ENCODE peak calls at places on chromosome 17, in four cellular contexts. S is endothelial cell of umbilical vein, G is breast epithelium, V is HCT116. P is an unnamed sample. For H3K9me3 and H3K4me1, the result is how much of the 10 kb centered on the place peaks cover.

GRCh38 chr17:49527927-49528651 is 33.0 kb downstream of the NGFR start:
- DNase-seq in S (no peak), G (peak), V (no peak), P (no peak)

GRCh38 chr17:50207318-50207717 is 5.9 kb upstream of the COL1A1 start:
- DNase-seq in S (no peak), G (no peak), V (no peak), P (peak)

GRCh38 chr17:74089869-74090464 is 113.5 kb upstream of the RPL38 start:
- DNase-seq in S (no peak), G (no peak), V (peak), P (peak)

GRCh38 chr17:4536742-4537411 is 18.3 kb downstream of the MYBBP1A start:
- DNase-seq in S (peak), G (no peak), V (no peak), P (no peak)

GRCh38 chr17:64156670-64157069 is 26.7 kb upstream of the ERN1 start:
- DNase-seq in S (no peak), G (no peak), V (no peak), P (no peak)

GRCh38 chr17:81323083-81323369 is 27.9 kb upstream of the SLC38A10 start:
- DNase-seq in S (no peak), G (no peak), V (no peak), P (no peak)

GRCh38 chr17:65638221-65638940 is 76.9 kb upstream of the AXIN2 start:
- DNase-seq in S (no peak), G (no peak), V (no peak), P (no peak)

GRCh38 chr17:76405607-76405966 is 21.2 kb downstream of the SPHK1 start:
- DNase-seq in S (no peak), G (no peak), V (no peak), P (no peak)

GRCh38 chr17:19456016-19456927 is 45.2 kb downstream of the RNF112 start:
- DNase-seq in S (no peak), G (no peak), V (no peak), P (no peak)

GRCh38 chr17:11803635-11804034 is 193.6 kb downstream of the ZNF18 start:
- DNase-seq in S (no peak), G (no peak), V (no peak), P (no peak)

GRCh38 chr17:29575511-29576213 is 7.2 kb downstream of the TP53I13 start:
- DNase-seq in S (no peak), G (no peak), V (no peak), P (no peak)

GRCh38 chr17:12568358-12569251 is 97.1 kb upstream of the MYOCD start:
- DNase-seq in S (no peak), G (no peak), V (no peak), P (no peak)

GRCh38 chr17:39629894-39630293 is 3.1 kb downstream of the PPP1R1B start:
- DNase-seq in S (no peak), G (no peak), V (no peak), P (no peak)

GRCh38 chr17:51221322-51221721 is 38.5 kb downstream of the MBTD1 start:
- DNase-seq in S (no peak), G (no peak), V (no peak), P (no peak)

GRCh38 chr17:68461589-68461988 is 4.3 kb upstream of the WIPI1 start:
- DNase-seq in S (peak), G (no peak), V (no peak), P (no peak)

GRCh38 chr17:50071692-50072091 is 15.8 kb downstream of the ITGA3 start:
- DNase-seq in S (no peak), G (no peak), V (no peak), P (no peak)

GRCh38 chr17:66957951-66958579 is 6.4 kb upstream of the CACNG4 start:
- DNase-seq in S (no peak), G (peak), V (no peak), P (no peak)

GRCh38 chr17:82960419-82961271 is 118.8 kb upstream of the METRNL start:
- DNase-seq in S (no peak), G (peak), V (no peak), P (no peak)

GRCh38 chr17:82065193-82065637 is 389 bp downstream of the DUS1L start:
- DNase-seq in S (peak), G (no peak), V (no peak), P (no peak)

GRCh38 chr17:4519361-4519788 is 20.7 kb downstream of the SPNS2 start:
- DNase-seq in S (peak), G (peak), V (no peak), P (no peak)

GRCh38 chr17:80219777-80220708 is at the start of the genes SGSH and SLC26A11:
- DNase-seq in S (peak), G (peak), V (peak), P (peak)

GRCh38 chr17:69608114-69608513 is 193.6 kb downstream of the MAP2K6 start:
- DNase-seq in S (no peak), G (no peak), V (no peak), P (no peak)

GRCh38 chr17:63446981-63447687 is 1.0 kb upstream of the CYB561 start:
- DNase-seq in S (peak), G (no peak), V (no peak), P (no peak)

GRCh38 chr17:73960469-73960868 is 243.0 kb upstream of the RPL38 start:
- DNase-seq in S (no peak), G (no peak), V (no peak), P (no peak)

GRCh38 chr17:72567774-72568173 is 447.0 kb downstream of the SOX9 start:
- DNase-seq in S (no peak), G (no peak), V (no peak), P (no peak)

GRCh38 chr17:72566671-72567484 is 446.1 kb downstream of the SOX9 start:
- DNase-seq in S (no peak), G (no peak), V (no peak), P (no peak)

GRCh38 chr17:72571813-72572396 is 451.1 kb downstream of the SOX9 start:
- DNase-seq in S (no peak), G (no peak), V (no peak), P (no peak)

GRCh38 chr17:72572604-72573491 is 452.0 kb downstream of the SOX9 start:
- DNase-seq in S (no peak), G (no peak), V (no peak), P (no peak)

DNA sequence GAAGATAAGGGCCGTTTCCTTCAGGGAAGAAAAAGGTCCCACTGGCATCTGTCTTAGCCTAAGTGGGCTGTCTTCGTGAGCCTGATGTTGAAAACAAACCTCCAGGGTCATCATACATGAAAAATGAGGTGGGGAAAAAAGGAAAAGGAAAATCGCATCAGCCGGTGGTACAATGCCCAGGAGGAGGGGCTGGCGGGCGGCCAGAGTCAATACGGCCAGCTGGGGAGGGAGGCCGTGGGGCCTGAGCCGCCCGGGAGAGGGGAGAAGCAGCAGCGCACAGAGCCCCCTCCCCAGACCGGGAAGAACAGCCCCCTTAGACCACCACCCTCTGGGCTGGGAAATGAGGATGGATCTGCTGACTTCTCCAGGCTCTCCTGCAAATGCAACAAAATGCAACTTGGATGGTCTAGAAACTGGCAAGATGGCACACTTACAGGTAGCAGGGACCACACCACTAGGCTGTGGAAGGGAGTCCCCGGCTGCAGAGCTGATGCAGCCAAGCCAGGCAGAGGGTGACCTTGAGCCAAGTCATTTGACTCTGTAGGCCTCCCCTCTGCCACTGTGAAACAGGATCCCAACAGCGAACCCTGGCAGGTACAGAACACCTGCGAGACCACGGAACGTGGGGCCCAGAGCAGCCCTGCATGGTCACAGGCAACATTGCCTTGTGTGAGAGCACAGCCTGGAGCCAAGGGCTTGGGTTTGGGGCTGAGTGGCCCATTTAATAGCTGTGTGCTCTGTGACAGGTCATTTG is 448.6 kb downstream of the SOX9 start:
- DNase-seq in S (no peak), G (no peak), V (no peak), P (no peak)
- H3K9me3 ChIP-seq in S (under half), G (under half), V (under half), P (under half)

DNA sequence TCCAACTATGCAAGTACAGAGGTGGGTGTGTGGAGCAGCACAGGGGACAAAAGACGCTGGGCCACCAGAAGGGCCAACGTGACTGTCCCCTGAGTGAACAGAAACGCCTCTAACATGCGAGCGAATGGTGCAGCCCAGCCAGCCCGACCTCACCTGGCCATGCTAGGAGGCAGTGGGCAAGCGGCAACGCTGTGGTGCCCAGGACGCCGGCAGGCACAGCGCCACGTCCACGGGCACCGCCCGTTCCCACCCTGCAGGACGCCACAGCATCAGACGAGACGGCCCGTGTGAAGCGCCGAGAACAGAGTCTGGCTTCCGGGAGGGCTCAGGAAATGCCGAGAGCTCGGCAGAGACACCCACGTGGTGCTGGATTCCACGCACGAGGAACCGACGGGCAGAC is 2.2 kb downstream of the CEP295NL start:
- DNase-seq in S (no peak), G (no peak), V (no peak), P (no peak)
- H3K4me1 ChIP-seq in S (under half), G (under half), V (under half), P (half or more)

GRCh38 chr17:17172990-17173389 is 33.1 kb downstream of the PLD6 start:
- DNase-seq in S (no peak), G (no peak), V (no peak), P (no peak)

GRCh38 chr17:17170346-17170976 is 35.7 kb downstream of the PLD6 start:
- DNase-seq in S (no peak), G (no peak), V (no peak), P (no peak)

GRCh38 chr17:17171186-17171585 is 34.9 kb downstream of the PLD6 start:
- DNase-seq in S (no peak), G (no peak), V (no peak), P (no peak)

GRCh38 chr17:17173921-17174320 is 32.2 kb downstream of the PLD6 start:
- DNase-seq in S (no peak), G (no peak), V (no peak), P (no peak)

DNA sequence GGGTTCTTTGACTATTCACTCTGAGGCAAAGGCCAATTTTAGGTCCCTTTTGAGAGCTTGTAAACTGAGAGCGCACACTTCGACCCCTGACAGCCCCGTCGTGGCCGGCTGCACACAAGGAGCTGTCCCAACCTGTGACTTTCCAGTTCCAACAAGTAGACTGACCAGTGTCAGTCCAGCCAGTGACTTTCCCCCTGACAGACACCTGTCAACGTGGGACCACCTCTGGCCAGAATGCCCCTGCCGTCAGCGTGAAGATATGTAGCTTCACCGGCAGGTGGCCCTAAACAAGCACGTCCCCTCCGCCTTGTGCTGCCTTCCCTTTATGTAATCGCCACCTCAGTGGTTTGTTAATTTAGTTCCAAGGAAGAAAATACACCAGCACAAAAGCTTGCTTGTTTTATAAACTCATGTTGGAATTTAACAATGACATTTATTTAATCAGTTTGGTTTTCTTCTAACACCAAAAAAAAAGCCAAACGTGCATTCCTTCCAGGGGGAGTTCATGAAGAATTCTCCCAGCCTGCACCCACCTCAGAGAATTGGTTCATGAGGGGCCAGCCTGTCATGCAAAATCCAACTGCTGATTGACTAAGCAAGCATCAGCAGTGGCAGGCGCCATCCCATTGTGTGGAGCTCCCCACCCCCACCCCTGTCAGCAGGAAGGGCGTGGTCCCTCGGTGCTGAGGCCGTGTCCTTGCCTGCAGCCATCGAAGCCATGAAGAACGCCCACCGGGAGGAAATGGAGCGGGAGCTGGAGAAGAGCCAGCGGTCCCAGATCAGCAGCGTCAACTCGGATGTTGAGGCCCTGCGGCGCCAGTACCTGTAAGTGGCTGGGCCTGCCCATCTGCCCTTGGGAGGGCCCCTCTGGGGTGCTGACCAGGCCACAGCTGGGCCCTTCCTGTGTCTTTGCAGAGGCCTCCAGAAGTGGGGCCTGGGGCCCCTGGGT is 33.9 kb downstream of the PLD6 start:
- DNase-seq in S (peak), G (no peak), V (no peak), P (no peak)
- TF ChIP-seq CTCF in S (peak), G (no peak), V (no peak), P (no peak)

GRCh38 chr17:21677911-21678310 is 14.4 kb upstream of the KCNJ18 start:
- DNase-seq in S (no peak), G (peak), V (no peak), P (no peak)
- H3K9me3 ChIP-seq in S (under half), G (under half), V (under half), P (under half)

GRCh38 chr17:7236808-7237207 is 2.4 kb downstream of the PHF23 start:
- DNase-seq in S (no peak), G (no peak), V (no peak), P (no peak)

GRCh38 chr17:7237266-7237760 is 1.9 kb downstream of the PHF23 start:
- DNase-seq in S (peak), G (no peak), V (no peak), P (no peak)

GRCh38 chr17:7237761-7238417 is 1.4 kb downstream of the PHF23 start:
- DNase-seq in S (peak), G (no peak), V (no peak), P (peak)

GRCh38 chr17:7239091-7240027 is at the start of gene PHF23:
- DNase-seq in S (peak), G (peak), V (peak), P (peak)

GRCh38 chr17:7238418-7239090 is 703 bp downstream of the PHF23 start:
- DNase-seq in S (peak), G (no peak), V (no peak), P (no peak)
- H3K4me1 ChIP-seq in S (under half), G (under half), V (under half), P (half or more)

DNA sequence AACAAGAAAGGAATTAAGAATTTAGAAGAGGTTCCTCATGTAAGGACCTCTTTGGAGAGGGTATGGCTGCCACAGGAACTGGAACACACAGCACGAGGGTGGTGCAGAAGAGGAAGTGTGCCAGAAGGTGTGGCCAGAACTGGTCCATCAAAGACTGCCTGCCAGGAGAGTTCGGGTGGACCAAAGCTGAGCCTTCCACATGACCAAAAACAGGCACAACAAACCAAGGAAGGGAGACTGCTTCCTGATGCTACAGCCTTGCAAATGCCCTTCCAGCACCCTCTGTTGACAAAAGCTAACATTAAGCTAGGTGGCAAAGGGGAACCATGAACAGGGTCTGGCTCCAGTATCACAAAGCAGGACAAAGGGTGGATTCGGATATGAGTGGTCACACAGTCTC is 125.8 kb upstream of the TMEM97 start:
- DNase-seq in S (no peak), G (no peak), V (no peak), P (peak)
- TF ChIP-seq CTCF in S (no peak), G (no peak), V (no peak), P (no peak)

GRCh38 chr17:16622540-16623277 is 30.9 kb downstream of the ZNF624 start:
- DNase-seq in S (no peak), G (no peak), V (no peak), P (no peak)
- H3K9me3 ChIP-seq in S (under half), G (half or more), V (half or more), P (half or more)

DNA sequence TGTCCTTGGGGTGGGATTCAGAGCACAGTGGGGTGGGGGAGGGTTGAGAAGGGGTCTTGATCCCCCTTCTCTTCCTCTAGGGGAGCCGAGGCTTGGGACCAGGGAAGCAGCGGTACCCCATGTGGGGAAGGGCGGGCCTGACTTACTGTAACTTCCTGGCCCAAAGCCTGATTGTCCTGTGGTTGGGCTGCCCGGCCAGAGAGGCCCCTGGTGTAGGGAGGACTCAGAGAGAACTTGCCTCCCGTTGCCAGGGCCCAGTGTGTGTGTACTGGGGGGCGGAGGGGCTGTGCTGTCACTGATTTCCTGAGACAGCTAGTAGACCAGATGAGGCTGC is 16.8 kb downstream of the SOCS3 start:
- DNase-seq in S (peak), G (peak), V (peak), P (no peak)
- H3K4me1 ChIP-seq in S (under half), G (under half), V (half or more), P (under half)

P was measured in tibial nerve.